ENCODE peak calls at places on chromosomes 4 and X, in ten cellular contexts. V, N, S, C, D, E, O, H, Z and P are unnamed samples.
A peak's percentile ranks its signal among the peaks of the same experiment; 100 is the strongest.

GRCh38 chr4:48254381-48255072 is 15.1 kb downstream of the TEC start:
- DNase-seq in V (no peak), N (no peak), S (peak; percentile 31), C (no peak), D (peak; percentile 24), E (no peak), O (no peak), H (peak; percentile 79), Z (no peak), P (no peak)

GRCh38 chr4:111506706-111507105 is 638.5 kb upstream of the FAM241A start:
- DNase-seq in V (no peak), N (no peak), S (no peak), C (no peak), D (no peak), E (no peak), O (no peak), H (peak; percentile 73), Z (no peak), P (no peak)

GRCh38 chr4:167713756-167714155 is 378.6 kb upstream of the ANXA10 start:
- DNase-seq in V (no peak), N (no peak), S (no peak), C (no peak), D (no peak), E (no peak), O (no peak), H (peak; percentile 45), Z (no peak), P (no peak)

GRCh38 chrX:126164689-126165400 is 1.2 kb downstream of the DCAF12L2 start:
- DNase-seq in V (peak; percentile 38), N (no peak), S (no peak), C (no peak), D (no peak), E (peak; percentile 17), O (no peak), H (no peak), Z (no peak), P (no peak)

GRCh38 chrX:101595739-101596419 is 21.9 kb downstream of the ARMCX6 start:
- DNase-seq in V (no peak), N (peak; percentile 75), S (peak; percentile 48), C (peak; percentile 48), D (no peak), E (no peak), O (no peak), H (peak; percentile 79), Z (no peak), P (no peak)

GRCh38 chr4:156584100-156584499 is 387.5 kb downstream of the PDGFC start:
- DNase-seq in V (no peak), N (peak; percentile 23), S (peak; percentile 62), C (no peak), D (no peak), E (no peak), O (no peak), H (peak; percentile 3), Z (no peak), P (no peak)

GRCh38 chr4:152188801-152189200 is 347.1 kb downstream of the FBXW7 start:
- DNase-seq in V (no peak), N (no peak), S (no peak), C (no peak), D (peak; percentile 18), E (no peak), O (no peak), H (no peak), Z (no peak), P (no peak)

GRCh38 chr4:1871471-1872021 is 353 bp downstream of the NSD2 start:
- DNase-seq in V (peak; percentile 65), N (peak; percentile 35), S (peak; percentile 19), C (peak; percentile 37), D (peak; percentile 39), E (peak; percentile 59), O (no peak), H (peak; percentile 66), Z (no peak), P (no peak)

GRCh38 chr4:2591189-2591588 is 54.7 kb downstream of the FAM193A start:
- DNase-seq in V (no peak), N (peak; percentile 31), S (no peak), C (no peak), D (no peak), E (no peak), O (no peak), H (peak; percentile 21), Z (no peak), P (no peak)

GRCh38 chr4:152356428-152357034 is 179.4 kb downstream of the FBXW7 start:
- DNase-seq in V (no peak), N (no peak), S (no peak), C (no peak), D (no peak), E (no peak), O (no peak), H (peak; percentile 76), Z (no peak), P (no peak)

GRCh38 chr4:22385615-22386014 is 130.3 kb downstream of the ADGRA3 start:
- DNase-seq in V (no peak), N (peak; percentile 54), S (peak; percentile 77), C (no peak), D (no peak), E (no peak), O (no peak), H (peak; percentile 30), Z (no peak), P (no peak)

GRCh38 chr4:104015680-104016079 is 295.9 kb upstream of the TACR3 start:
- DNase-seq in V (no peak), N (no peak), S (no peak), C (no peak), D (no peak), E (no peak), O (no peak), H (peak; percentile 6), Z (no peak), P (no peak)

GRCh38 chr4:56654238-56654632 is 26.9 kb downstream of the HOPX start:
- DNase-seq in V (no peak), N (no peak), S (no peak), C (peak; percentile 27), D (no peak), E (no peak), O (no peak), H (no peak), Z (no peak), P (no peak)

GRCh38 chr4:56653461-56654237 is 27.4 kb downstream of the HOPX start:
- DNase-seq in V (no peak), N (peak; percentile 70), S (no peak), C (no peak), D (no peak), E (no peak), O (no peak), H (no peak), Z (no peak), P (no peak)

GRCh38 chr4:56656346-56656643 is 24.8 kb downstream of the HOPX start:
- DNase-seq in V (no peak), N (peak; percentile 11), S (no peak), C (no peak), D (peak; percentile 10), E (no peak), O (no peak), H (peak; percentile 7), Z (no peak), P (peak; percentile 72)

GRCh38 chr4:56655627-56656345 is 25.3 kb downstream of the HOPX start:
- DNase-seq in V (peak; percentile 51), N (peak; percentile 46), S (no peak), C (no peak), D (peak; percentile 17), E (no peak), O (no peak), H (peak; percentile 35), Z (no peak), P (no peak)

GRCh38 chr4:56655209-56655626 is 25.9 kb downstream of the HOPX start:
- DNase-seq in V (no peak), N (no peak), S (no peak), C (no peak), D (peak; percentile 14), E (no peak), O (no peak), H (peak; percentile 44), Z (no peak), P (peak; percentile 58)
- H3K27me3 ChIP-seq in V (no peaks in the 10 kb centered on the region), N (peaks cover 9% of the 10 kb centered on the region), S (peaks cover 33% of the 10 kb centered on the region), C (peaks cover 36% of the 10 kb centered on the region), D (peaks cover 4% of the 10 kb centered on the region), E (no peaks in the 10 kb centered on the region), O (peaks cover 8% of the 10 kb centered on the region), H (peaks cover 49% of the 10 kb centered on the region), Z (no peaks in the 10 kb centered on the region), P (peaks cover 4% of the 10 kb centered on the region)

GRCh38 chrX:64093761-64094160 is 111.7 kb downstream of the AMER1 start:
- DNase-seq in V (no peak), N (peak; percentile 1), S (no peak), C (no peak), D (no peak), E (no peak), O (no peak), H (peak; percentile 54), Z (no peak), P (no peak)
- H3K9me3 ChIP-seq in V (no peaks in the 10 kb centered on the region), N (no peaks in the 10 kb centered on the region), S (no peaks in the 10 kb centered on the region), C (no peaks in the 10 kb centered on the region), D (peaks cover 4% of the 10 kb centered on the region), E (no peaks in the 10 kb centered on the region), O (no peaks in the 10 kb centered on the region), H (no peaks in the 10 kb centered on the region), Z (no peaks in the 10 kb centered on the region), P (no peaks in the 10 kb centered on the region)

GRCh38 chrX:103644125-103644524 is 15.3 kb downstream of the TCEAL1 start:
- DNase-seq in V (no peak), N (no peak), S (no peak), C (no peak), D (no peak), E (no peak), O (no peak), H (no peak), Z (no peak), P (no peak)

GRCh38 chrX:103651374-103651773 is 22.6 kb downstream of the TCEAL1 start:
- DNase-seq in V (no peak), N (no peak), S (no peak), C (no peak), D (no peak), E (no peak), O (no peak), H (no peak), Z (no peak), P (no peak)

GRCh38 chrX:103647630-103648029 is 18.9 kb downstream of the TCEAL1 start:
- DNase-seq in V (no peak), N (no peak), S (no peak), C (no peak), D (no peak), E (no peak), O (no peak), H (no peak), Z (no peak), P (no peak)
- H3K27me3 ChIP-seq in V (no peaks in the 10 kb centered on the region), N (no peaks in the 10 kb centered on the region), S (no peaks in the 10 kb centered on the region), C (no peaks in the 10 kb centered on the region), D (no peaks in the 10 kb centered on the region), E (no peaks in the 10 kb centered on the region), O (no peaks in the 10 kb centered on the region), H (peaks cover 6% of the 10 kb centered on the region), Z (no peaks in the 10 kb centered on the region), P (no peaks in the 10 kb centered on the region)

GRCh38 chr4:19659131-19659530 is 592.6 kb upstream of the SLIT2 start:
- DNase-seq in V (no peak), N (no peak), S (no peak), C (no peak), D (no peak), E (no peak), O (no peak), H (no peak), Z (no peak), P (no peak)
- H3K9me3 ChIP-seq in V (no peaks in the 10 kb centered on the region), N (no peaks in the 10 kb centered on the region), S (no peaks in the 10 kb centered on the region), C (no peaks in the 10 kb centered on the region), D (no peaks in the 10 kb centered on the region), E (no peaks in the 10 kb centered on the region), O (no peaks in the 10 kb centered on the region), H (no peaks in the 10 kb centered on the region), Z (no peaks in the 10 kb centered on the region), P (no peaks in the 10 kb centered on the region)